ENCODE peak calls at places on chromosomes 4 and X, in six cellular contexts. Z is lower lobe of right lung, O is left ventricle myocardium inferior, Q is endodermal cell, B is IMR-90, E is heart right ventricle. F is an unnamed sample. For H3K4me1, the result is how much of the 10 kb centered on the place peaks cover.

GRCh38 chr4:127730142-127730913 is at the start of gene SLC25A31:
- DNase-seq in Z (no peak), O (no peak), Q (peak), B (no peak), E (no peak), F (no peak)

GRCh38 chr4:173752610-173753009 is 222.6 kb upstream of the HAND2 start:
- DNase-seq in Z (no peak), O (no peak), Q (peak), B (peak), E (no peak), F (peak)

GRCh38 chrX:130110379-130111219 is at the start of gene ELF4:
- DNase-seq in Z (peak), O (peak), Q (peak), B (peak), E (no peak), F (peak)

GRCh38 chr4:188008377-188008776 is 12.8 kb downstream of the ZFP42 start:
- DNase-seq in Z (no peak), O (no peak), Q (no peak), B (peak), E (no peak), F (no peak)

GRCh38 chr4:73486497-73486896 is 5.0 kb downstream of the AFM start:
- DNase-seq in Z (no peak), O (no peak), Q (no peak), B (no peak), E (no peak), F (no peak)

GRCh38 chrX:19791562-19791961 is 95.8 kb downstream of the SH3KBP1 start:
- DNase-seq in Z (no peak), O (no peak), Q (no peak), B (peak), E (no peak), F (no peak)

GRCh38 chr4:94332983-94333590 is 9.5 kb downstream of the HPGDS start:
- DNase-seq in Z (no peak), O (no peak), Q (peak), B (no peak), E (no peak), F (peak)

GRCh38 chr4:82043081-82043808 is 330.5 kb downstream of the HNRNPD start:
- DNase-seq in Z (no peak), O (no peak), Q (peak), B (no peak), E (no peak), F (peak)

GRCh38 chrX:119655125-119655524 is 37.8 kb downstream of the SEPTIN6 start:
- DNase-seq in Z (no peak), O (peak), Q (no peak), B (peak), E (peak), F (peak)

GRCh38 chr4:68337004-68337403 is 12.9 kb downstream of the YTHDC1 start:
- DNase-seq in Z (no peak), O (no peak), Q (no peak), B (no peak), E (no peak), F (no peak)
- H3K27ac ChIP-seq in Z (no peak), O (no peak), Q (no peak), B (no peak), E (no peak), F (no peak)

GRCh38 chr4:38128478-38129451 is 168.6 kb downstream of the PTTG2 start:
- DNase-seq in Z (no peak), O (no peak), Q (peak), B (peak), E (no peak), F (no peak)
- H3K4me1 ChIP-seq in Z (under half), O (under half), Q (under half), B (under half), E (under half), F (under half)

DNA sequence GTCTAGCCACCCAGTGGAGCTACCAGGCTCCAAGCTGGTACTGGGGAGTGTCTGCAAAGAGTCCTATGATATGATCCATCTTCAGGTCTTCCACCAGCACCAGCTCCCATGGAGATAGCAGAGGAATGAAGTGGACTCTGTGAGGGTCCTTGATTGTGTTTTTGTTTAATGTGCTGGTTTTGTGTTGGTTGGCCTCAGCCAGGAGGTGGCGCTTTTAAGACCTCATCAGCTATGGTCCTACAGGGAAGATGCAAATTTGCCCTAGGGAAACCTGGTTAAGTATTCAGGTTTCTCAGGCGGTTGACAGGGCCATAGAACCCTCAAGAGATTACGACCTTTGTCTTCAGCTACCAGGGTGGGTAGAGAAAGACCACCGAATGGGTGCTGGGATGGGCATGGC is 1141.1 kb downstream of the STIM2 start:
- DNase-seq in Z (no peak), O (no peak), Q (peak), B (no peak), E (no peak), F (no peak)
- TF ChIP-seq CTCF in Z (no peak), O (no peak), Q (peak), B (no peak), E (no peak), F (no peak)

GRCh38 chr4:83261307-83261706 is 23.3 kb downstream of the COQ2 start:
- DNase-seq in Z (no peak), O (no peak), Q (no peak), B (no peak), E (no peak), F (no peak)
- H3K27ac ChIP-seq in Z (no peak), O (no peak), Q (no peak), B (no peak), E (no peak), F (no peak)

DNA sequence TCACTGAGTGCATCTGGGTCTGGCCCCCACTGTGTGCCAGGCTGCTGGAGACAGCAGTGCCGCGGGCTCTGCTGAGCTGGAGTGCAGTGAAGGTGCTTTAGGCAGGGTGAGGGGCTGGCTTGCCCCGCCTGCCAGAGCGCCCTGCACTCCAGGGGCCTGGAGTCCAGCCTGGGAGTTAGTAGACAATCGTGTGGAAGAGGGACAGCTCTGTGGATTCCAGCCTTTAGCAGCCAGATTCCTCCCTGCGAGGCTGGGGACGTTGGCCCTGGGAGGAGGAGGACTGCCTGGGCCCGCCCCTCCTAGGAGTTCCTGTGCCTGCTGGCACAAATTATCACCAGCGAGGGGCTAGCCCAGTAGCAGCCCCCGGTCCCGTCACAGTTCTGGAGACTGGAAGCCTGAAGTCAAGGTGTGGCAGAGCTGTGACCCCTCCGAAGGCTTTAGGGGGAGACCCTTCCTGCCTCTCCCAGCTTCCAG is 7.4 kb downstream of the RGS12 start:
- DNase-seq in Z (no peak), O (no peak), Q (peak), B (no peak), E (no peak), F (peak)
- H3K4me1 ChIP-seq in Z (under half), O (half or more), Q (under half), B (under half), E (under half), F (half or more)

GRCh38 chr4:23932186-23932585 is 42.3 kb upstream of the PPARGC1A start:
- DNase-seq in Z (no peak), O (no peak), Q (no peak), B (no peak), E (no peak), F (no peak)
- TF ChIP-seq CTCF in Z (no peak), O (no peak), Q (peak), B (no peak), E (no peak), F (no peak)

GRCh38 chr4:165375465-165375864 is 3.3 kb upstream of the CPE start:
- DNase-seq in Z (no peak), O (no peak), Q (no peak), B (no peak), E (no peak), F (no peak)

GRCh38 chr4:165378398-165378762 is 428 bp upstream of the CPE start:
- DNase-seq in Z (no peak), O (no peak), Q (no peak), B (no peak), E (no peak), F (no peak)

GRCh38 chr4:165381821-165382373 is 3.1 kb downstream of the CPE start:
- DNase-seq in Z (no peak), O (no peak), Q (no peak), B (no peak), E (no peak), F (no peak)

GRCh38 chr4:165379662-165380061 is 854 bp downstream of the CPE start:
- DNase-seq in Z (no peak), O (peak), Q (peak), B (no peak), E (peak), F (peak)

GRCh38 chr4:165378763-165379631 is at the start of gene CPE:
- DNase-seq in Z (peak), O (peak), Q (peak), B (peak), E (peak), F (peak)
- H3K27ac ChIP-seq in Z (peak), O (peak), Q (no peak), B (no peak), E (peak), F (peak)

F was measured in cardiac muscle cell.